ENCODE peak calls at places on chromosomes 2 and 18, in eight cellular contexts. C is lower leg skin, I is neural progenitor cell, M is mucosa of descending colon, R is right atrium auricular region, N is GM23338, E is astrocyte of the spinal cord, B is heart right ventricle. U is an unnamed sample.

GRCh38 chr2:217218269-217219140 is 358.6 kb upstream of the TNP1 start:
- DNase-seq in R (no peak), C (no peak), E (peak), I (no peak), M (no peak), N (no peak), B (no peak), U (no peak)

GRCh38 chr2:101627284-101628049 is 70.0 kb upstream of the MAP4K4 start:
- DNase-seq in R (no peak), M (no peak), B (no peak), N (no peak), I (no peak), E (no peak), C (no peak), U (no peak)

GRCh38 chr2:227870710-227871374 is 589 bp upstream of the DAW1 start:
- DNase-seq in N (peak), C (no peak), E (peak), M (no peak), B (no peak), I (no peak), R (no peak), U (peak)

GRCh38 chr2:220678943-220679342 is 893.2 kb downstream of the EPHA4 start:
- DNase-seq in E (no peak), C (no peak), M (no peak), R (no peak), I (no peak), N (no peak), B (no peak), U (no peak)

GRCh38 chr2:193847991-193848390 is 1653.3 kb upstream of the TMEFF2 start:
- DNase-seq in C (no peak), M (no peak), I (no peak), R (no peak), B (no peak), E (no peak), N (no peak), U (no peak)

GRCh38 chr2:84442888-84443287 is 16.2 kb downstream of the SUCLG1 start:
- DNase-seq in E (no peak), M (no peak), I (no peak), N (no peak), R (no peak), C (no peak), B (no peak), U (no peak)

GRCh38 chr2:317501-318424 is 29.9 kb upstream of the ALKAL2 start:
- DNase-seq in B (no peak), E (peak), R (no peak), C (no peak), I (peak), N (peak), M (no peak), U (peak)

GRCh38 chr2:37389984-37390765 is 45.7 kb downstream of the QPCT start:
- DNase-seq in C (no peak), M (no peak), I (no peak), N (peak), R (no peak), E (peak), B (peak), U (no peak)

GRCh38 chr2:224046752-224047151 is 7.7 kb upstream of the SERPINE2 start:
- DNase-seq in M (no peak), C (no peak), B (no peak), R (no peak), I (no peak), N (no peak), E (no peak), U (no peak)

GRCh38 chr2:110773470-110773921 is 41.1 kb downstream of the ACOXL start:
- DNase-seq in C (no peak), R (no peak), N (no peak), E (no peak), M (no peak), B (peak), I (no peak), U (no peak)

GRCh38 chr2:111662771-111663470 is 221.1 kb downstream of the ANAPC1 start:
- DNase-seq in I (no peak), R (no peak), B (no peak), N (no peak), C (peak), E (peak), M (no peak), U (no peak)

GRCh38 chr2:190678444-190679162 is 29.7 kb downstream of the NAB1 start:
- DNase-seq in I (no peak), N (peak), R (no peak), E (no peak), C (no peak), B (no peak), M (no peak), U (no peak)

GRCh38 chr2:70325875-70326274 is 24.0 kb upstream of the FAM136A start:
- DNase-seq in B (no peak), M (no peak), I (no peak), N (no peak), C (no peak), R (no peak), E (no peak), U (no peak)

GRCh38 chr2:28232267-28232666 is 160.4 kb upstream of the FOSL2 start:
- DNase-seq in I (no peak), M (no peak), N (no peak), R (no peak), C (no peak), E (no peak), B (no peak), U (no peak)

GRCh38 chr2:150099805-150100204 is 387.7 kb downstream of the RND3 start:
- DNase-seq in B (no peak), M (no peak), E (no peak), R (no peak), C (no peak), N (no peak), I (no peak), U (no peak)

GRCh38 chr18:8685141-8685913 is 20.0 kb upstream of the MTCL1 start:
- DNase-seq in B (no peak), R (no peak), E (peak), C (no peak), N (no peak), I (peak), M (no peak), U (no peak)

GRCh38 chr2:193894090-193894489 is 1699.4 kb upstream of the TMEFF2 start:
- DNase-seq in I (no peak), C (no peak), R (no peak), N (no peak), E (no peak), B (no peak), M (no peak), U (no peak)

GRCh38 chr18:24227976-24228660 is 89.3 kb downstream of the CABYR start:
- DNase-seq in R (no peak), E (peak), M (no peak), C (no peak), N (peak), B (no peak), I (peak), U (peak)

GRCh38 chr18:67600781-67601180 is 84.3 kb upstream of the DSEL start:
- DNase-seq in I (no peak), M (no peak), N (no peak), C (no peak), R (no peak), B (no peak), E (peak), U (no peak)

GRCh38 chr2:65985986-65986385 is 448.9 kb upstream of the MEIS1 start:
- DNase-seq in B (no peak), I (no peak), R (no peak), E (no peak), C (no peak), M (no peak), N (no peak), U (no peak)

GRCh38 chr2:232886632-232887031 is 16.6 kb downstream of the SNORC start:
- DNase-seq in N (no peak), E (no peak), B (no peak), I (no peak), R (no peak), C (no peak), M (no peak), U (no peak)

GRCh38 chr2:238987352-238987981 is 139.6 kb downstream of the TWIST2 start:
- DNase-seq in C (no peak), B (no peak), N (no peak), I (peak), E (no peak), R (no peak), M (no peak), U (no peak)

GRCh38 chr2:207230261-207231105 is 64.7 kb upstream of the KLF7 start:
- DNase-seq in I (peak), R (no peak), B (no peak), N (peak), E (peak), M (no peak), C (no peak), U (no peak)

GRCh38 chr18:805008-805754 is 6.9 kb downstream of the YES1 start:
- DNase-seq in C (no peak), B (no peak), E (no peak), N (no peak), M (no peak), I (no peak), R (no peak), U (no peak)
- H3K4me3 ChIP-seq in C (no peak), B (no peak), E (no peak), N (no peak), M (no peak), I (no peak), R (no peak), U (no peak)

GRCh38 chr2:241066893-241067341 is 35.2 kb downstream of the MTERF4 start:
- DNase-seq in I (peak), B (no peak), C (no peak), N (peak), R (peak), E (no peak), M (no peak), U (no peak)
- TF ChIP-seq CTCF in I (peak), B (no peak), C (no peak), N (peak), R (no peak), E (peak), M (no peak), U (peak)

DNA sequence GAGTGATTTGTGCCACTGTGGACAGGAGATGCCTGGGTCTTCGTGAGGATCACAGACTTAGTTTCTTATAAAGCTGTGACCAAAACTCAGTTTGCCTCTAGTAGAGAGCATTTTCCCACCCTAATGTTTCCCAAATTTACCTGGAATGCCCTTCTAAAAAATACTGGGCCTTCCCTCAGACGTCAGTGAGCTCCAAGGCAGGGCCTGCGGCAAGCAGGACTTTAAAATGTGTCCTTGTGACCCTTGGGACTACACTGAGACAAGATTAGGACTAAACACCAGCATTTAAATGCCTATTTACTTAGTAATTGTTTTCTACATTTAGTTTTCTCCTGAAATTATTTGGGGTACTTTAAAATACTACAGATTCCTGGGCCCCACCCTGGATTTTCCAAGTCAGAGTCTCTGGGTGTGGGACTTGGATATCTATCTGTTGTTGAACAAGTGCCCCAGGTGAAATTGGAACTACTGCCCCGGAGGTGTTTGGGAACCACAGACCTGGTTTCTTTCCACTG is 14.3 kb downstream of the GATA6 start:
- DNase-seq in M (no peak), E (no peak), C (no peak), B (no peak), I (no peak), N (no peak), R (peak), U (no peak)
- H3K4me3 ChIP-seq in M (no peak), E (no peak), C (no peak), B (no peak), I (no peak), N (no peak), R (no peak), U (no peak)

GRCh38 chr18:36372902-36373301 is 75.4 kb downstream of the FHOD3 start:
- DNase-seq in R (no peak), C (no peak), N (no peak), M (no peak), E (peak), I (no peak), B (no peak), U (no peak)
- TF ChIP-seq CTCF in R (no peak), C (no peak), N (peak), M (no peak), E (peak), I (no peak), B (no peak), U (peak)

GRCh38 chr2:122105171-122105884 is 349.9 kb downstream of the TSN start:
- DNase-seq in B (no peak), E (no peak), I (peak), C (no peak), N (no peak), M (no peak), R (no peak), U (no peak)
- H3K4me3 ChIP-seq in B (no peak), E (no peak), I (peak), C (no peak), N (no peak), M (no peak), R (no peak), U (no peak)

GRCh38 chr2:158489366-158490112 is 32.8 kb downstream of the PKP4 start:
- DNase-seq in I (peak), E (no peak), B (no peak), N (peak), R (no peak), M (no peak), C (no peak), U (no peak)
- TF ChIP-seq CTCF in I (no peak), E (no peak), B (no peak), N (peak), R (no peak), M (no peak), C (no peak), U (no peak)

U was measured in retinal pigment epithelial cell.